ENCODE peak calls at places on chromosomes 2 and 18, in nine cellular contexts. One of them, this sample, is unnamed.

GRCh38 chr2:130917006-130917688 is 80.4 kb downstream of the ARHGEF4 start:
- DNase-seq in thoracic aorta: no peak
- DNase-seq in hepatocyte: no peak
- DNase-seq in HCT116: no peak
- DNase-seq in IMR-90: no peak
- DNase-seq in B cell: no peak
- DNase-seq in spleen: no peak
- DNase-seq in GM13977: no peak
- DNase-seq in foreskin fibroblast: no peak
- DNase-seq in this sample: no peak

GRCh38 chr2:23028106-23028505 is 356.9 kb upstream of the KLHL29 start:
- DNase-seq in thoracic aorta: no peak
- DNase-seq in hepatocyte: peak
- DNase-seq in HCT116: no peak
- DNase-seq in IMR-90: no peak
- DNase-seq in B cell: no peak
- DNase-seq in spleen: no peak
- DNase-seq in GM13977: no peak
- DNase-seq in foreskin fibroblast: no peak
- DNase-seq in this sample: no peak

GRCh38 chr2:201234167-201235139 is 25.9 kb upstream of the CASP8 start:
- DNase-seq in thoracic aorta: no peak
- DNase-seq in hepatocyte: no peak
- DNase-seq in HCT116: no peak
- DNase-seq in IMR-90: peak
- DNase-seq in B cell: no peak
- DNase-seq in spleen: no peak
- DNase-seq in GM13977: no peak
- DNase-seq in foreskin fibroblast: no peak
- DNase-seq in this sample: no peak

GRCh38 chr18:45774065-45774521 is 50.1 kb downstream of the SLC14A1 start:
- DNase-seq in thoracic aorta: no peak
- DNase-seq in hepatocyte: no peak
- DNase-seq in HCT116: no peak
- DNase-seq in IMR-90: peak
- DNase-seq in B cell: no peak
- DNase-seq in spleen: no peak
- DNase-seq in GM13977: no peak
- DNase-seq in foreskin fibroblast: peak
- DNase-seq in this sample: no peak

GRCh38 chr2:133652407-133652806 is 84.1 kb upstream of the NCKAP5 start:
- DNase-seq in thoracic aorta: no peak
- DNase-seq in hepatocyte: no peak
- DNase-seq in HCT116: no peak
- DNase-seq in IMR-90: peak
- DNase-seq in B cell: no peak
- DNase-seq in spleen: no peak
- DNase-seq in GM13977: no peak
- DNase-seq in foreskin fibroblast: peak
- DNase-seq in this sample: no peak

GRCh38 chr2:178870703-178871102 is 63.5 kb upstream of the TTN start:
- DNase-seq in thoracic aorta: no peak
- DNase-seq in hepatocyte: no peak
- DNase-seq in HCT116: no peak
- DNase-seq in IMR-90: peak
- DNase-seq in B cell: no peak
- DNase-seq in spleen: no peak
- DNase-seq in GM13977: no peak
- DNase-seq in foreskin fibroblast: peak
- DNase-seq in this sample: no peak

GRCh38 chr2:29014811-29015414 is 33.8 kb downstream of the TOGARAM2 start:
- DNase-seq in thoracic aorta: no peak
- DNase-seq in hepatocyte: no peak
- DNase-seq in HCT116: no peak
- DNase-seq in IMR-90: peak
- DNase-seq in B cell: peak
- DNase-seq in spleen: peak
- DNase-seq in GM13977: peak
- DNase-seq in foreskin fibroblast: peak
- DNase-seq in this sample: no peak

GRCh38 chr2:127051116-127051779 is 55.7 kb downstream of the BIN1 start:
- DNase-seq in thoracic aorta: no peak
- DNase-seq in hepatocyte: no peak
- DNase-seq in HCT116: no peak
- DNase-seq in IMR-90: no peak
- DNase-seq in B cell: no peak
- DNase-seq in spleen: peak
- DNase-seq in GM13977: peak
- DNase-seq in foreskin fibroblast: no peak
- DNase-seq in this sample: no peak

GRCh38 chr2:105235388-105236059 is 6.0 kb upstream of the GPR45 start:
- DNase-seq in thoracic aorta: no peak
- DNase-seq in hepatocyte: peak
- DNase-seq in HCT116: peak
- DNase-seq in IMR-90: peak
- DNase-seq in B cell: peak
- DNase-seq in spleen: peak
- DNase-seq in GM13977: peak
- DNase-seq in foreskin fibroblast: peak
- DNase-seq in this sample: no peak

GRCh38 chr2:79832540-79833234 is 319.8 kb downstream of the CTNNA2 start:
- DNase-seq in thoracic aorta: no peak
- DNase-seq in hepatocyte: no peak
- DNase-seq in HCT116: no peak
- DNase-seq in IMR-90: no peak
- DNase-seq in B cell: no peak
- DNase-seq in spleen: no peak
- DNase-seq in GM13977: no peak
- DNase-seq in foreskin fibroblast: no peak
- DNase-seq in this sample: no peak

GRCh38 chr2:168920504-168921157 is 19.5 kb downstream of the G6PC2 start:
- DNase-seq in thoracic aorta: no peak
- DNase-seq in hepatocyte: peak
- DNase-seq in HCT116: peak
- DNase-seq in IMR-90: peak
- DNase-seq in B cell: peak
- DNase-seq in spleen: no peak
- DNase-seq in GM13977: peak
- DNase-seq in foreskin fibroblast: peak
- DNase-seq in this sample: no peak

GRCh38 chr2:181157326-181157725 is 176.9 kb downstream of the UBE2E3 start:
- DNase-seq in thoracic aorta: no peak
- DNase-seq in hepatocyte: no peak
- DNase-seq in HCT116: no peak
- DNase-seq in IMR-90: peak
- DNase-seq in B cell: no peak
- DNase-seq in spleen: no peak
- DNase-seq in GM13977: no peak
- DNase-seq in foreskin fibroblast: peak
- DNase-seq in this sample: no peak

GRCh38 chr2:229713371-229714079 is 830 bp downstream of the DNER start:
- DNase-seq in thoracic aorta: no peak
- DNase-seq in hepatocyte: peak
- DNase-seq in HCT116: no peak
- DNase-seq in IMR-90: no peak
- DNase-seq in B cell: peak
- DNase-seq in spleen: no peak
- DNase-seq in GM13977: peak
- DNase-seq in foreskin fibroblast: peak
- DNase-seq in this sample: no peak
- TF ChIP-seq CTCF in thoracic aorta: no peak
- TF ChIP-seq CTCF in hepatocyte: no peak
- TF ChIP-seq CTCF in HCT116: no peak
- TF ChIP-seq CTCF in IMR-90: no peak
- TF ChIP-seq CTCF in B cell: no peak
- TF ChIP-seq CTCF in spleen: no peak
- TF ChIP-seq CTCF in GM13977: no peak
- TF ChIP-seq CTCF in foreskin fibroblast: no peak
- TF ChIP-seq CTCF in this sample: no peak

DNA sequence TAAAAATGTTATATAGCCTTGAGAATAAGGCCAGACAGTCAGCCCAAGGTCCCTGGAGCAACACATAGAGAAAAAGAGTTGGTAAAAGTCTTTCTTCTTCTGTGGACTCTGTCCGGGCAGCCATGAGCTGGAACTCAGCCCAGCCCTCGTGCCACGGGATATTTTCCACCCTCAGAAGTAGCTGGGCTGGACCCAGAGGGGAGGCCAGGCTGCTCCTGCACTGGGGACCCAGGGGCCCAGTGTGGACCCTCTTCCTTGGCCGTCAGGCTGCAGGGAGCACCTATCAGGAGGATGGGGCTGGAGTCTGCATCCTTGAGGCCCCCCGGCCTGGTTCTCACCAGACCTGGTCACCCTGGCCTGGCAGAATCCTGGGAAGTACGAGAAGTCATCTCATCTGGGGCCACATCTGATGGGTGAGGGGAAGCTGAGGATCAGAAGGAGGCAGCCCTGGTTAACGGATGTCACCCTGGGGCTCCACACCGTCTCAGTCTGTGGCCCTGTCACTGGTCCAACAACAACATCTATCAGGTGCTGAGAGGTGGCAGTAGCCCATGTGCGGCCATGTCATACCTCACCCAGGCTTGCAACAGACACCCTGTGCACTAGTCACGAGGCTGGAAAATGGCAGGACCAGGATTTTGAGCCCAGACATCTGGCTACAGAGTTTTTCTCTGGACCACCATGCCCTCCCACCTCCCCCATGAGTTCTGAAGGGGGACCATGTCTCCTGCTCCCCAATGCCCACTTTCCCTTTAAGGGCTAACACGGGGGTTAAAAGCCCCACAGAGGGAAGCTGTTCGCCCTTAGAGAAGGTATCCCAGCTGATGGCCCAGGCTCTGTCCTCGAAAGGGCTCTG is 33.0 kb downstream of the SDC1 start:
- DNase-seq in thoracic aorta: no peak
- DNase-seq in hepatocyte: no peak
- DNase-seq in HCT116: no peak
- DNase-seq in IMR-90: no peak
- DNase-seq in B cell: no peak
- DNase-seq in spleen: no peak
- DNase-seq in GM13977: no peak
- DNase-seq in foreskin fibroblast: no peak
- DNase-seq in this sample: no peak
- TF ChIP-seq CTCF in thoracic aorta: no peak
- TF ChIP-seq CTCF in hepatocyte: no peak
- TF ChIP-seq CTCF in HCT116: no peak
- TF ChIP-seq CTCF in IMR-90: no peak
- TF ChIP-seq CTCF in B cell: no peak
- TF ChIP-seq CTCF in spleen: no peak
- TF ChIP-seq CTCF in GM13977: no peak
- TF ChIP-seq CTCF in foreskin fibroblast: no peak
- TF ChIP-seq CTCF in this sample: no peak

DNA sequence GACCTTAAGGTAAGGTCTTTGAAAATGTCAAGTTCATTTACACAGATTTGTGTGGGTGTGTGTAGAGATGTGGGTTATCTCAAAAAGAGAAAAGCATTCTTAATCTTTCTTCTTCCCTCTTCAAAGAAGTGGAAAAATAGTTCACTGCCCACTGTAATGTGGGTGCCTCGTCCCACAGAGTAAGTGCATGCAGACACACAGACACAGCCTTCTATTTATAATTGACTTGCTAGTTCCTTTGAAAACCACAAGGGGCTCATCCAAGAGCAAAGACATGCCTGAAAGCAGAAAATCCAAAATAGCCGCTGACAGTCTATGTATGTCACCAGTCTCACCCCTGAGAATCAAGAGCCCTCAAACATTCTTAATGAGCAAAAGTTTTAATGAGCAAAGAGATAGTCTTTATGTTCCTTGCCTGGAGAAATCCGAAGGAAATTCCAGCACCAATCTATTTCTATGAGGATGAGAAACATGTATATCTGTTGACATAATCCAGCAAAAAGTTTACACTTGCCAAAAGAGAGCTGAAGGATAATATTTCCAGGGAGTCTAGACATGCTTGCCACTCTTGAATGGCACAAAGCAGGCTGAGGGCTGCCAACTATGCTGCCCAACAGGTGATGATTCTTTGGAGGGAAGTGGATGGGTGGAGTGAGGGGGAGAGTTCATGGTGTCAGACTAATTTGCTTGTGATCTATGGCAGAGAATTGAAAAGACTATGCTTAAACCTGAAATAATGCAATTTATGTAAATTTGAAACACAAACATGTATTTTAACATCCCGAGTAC is 93.9 kb downstream of the ACVR1 start:
- DNase-seq in thoracic aorta: no peak
- DNase-seq in hepatocyte: no peak
- DNase-seq in HCT116: no peak
- DNase-seq in IMR-90: peak
- DNase-seq in B cell: no peak
- DNase-seq in spleen: no peak
- DNase-seq in GM13977: no peak
- DNase-seq in foreskin fibroblast: no peak
- DNase-seq in this sample: no peak
- TF ChIP-seq CTCF in thoracic aorta: peak
- TF ChIP-seq CTCF in hepatocyte: peak
- TF ChIP-seq CTCF in HCT116: no peak
- TF ChIP-seq CTCF in IMR-90: peak
- TF ChIP-seq CTCF in B cell: no peak
- TF ChIP-seq CTCF in spleen: no peak
- TF ChIP-seq CTCF in GM13977: no peak
- TF ChIP-seq CTCF in foreskin fibroblast: peak
- TF ChIP-seq CTCF in this sample: no peak

DNA sequence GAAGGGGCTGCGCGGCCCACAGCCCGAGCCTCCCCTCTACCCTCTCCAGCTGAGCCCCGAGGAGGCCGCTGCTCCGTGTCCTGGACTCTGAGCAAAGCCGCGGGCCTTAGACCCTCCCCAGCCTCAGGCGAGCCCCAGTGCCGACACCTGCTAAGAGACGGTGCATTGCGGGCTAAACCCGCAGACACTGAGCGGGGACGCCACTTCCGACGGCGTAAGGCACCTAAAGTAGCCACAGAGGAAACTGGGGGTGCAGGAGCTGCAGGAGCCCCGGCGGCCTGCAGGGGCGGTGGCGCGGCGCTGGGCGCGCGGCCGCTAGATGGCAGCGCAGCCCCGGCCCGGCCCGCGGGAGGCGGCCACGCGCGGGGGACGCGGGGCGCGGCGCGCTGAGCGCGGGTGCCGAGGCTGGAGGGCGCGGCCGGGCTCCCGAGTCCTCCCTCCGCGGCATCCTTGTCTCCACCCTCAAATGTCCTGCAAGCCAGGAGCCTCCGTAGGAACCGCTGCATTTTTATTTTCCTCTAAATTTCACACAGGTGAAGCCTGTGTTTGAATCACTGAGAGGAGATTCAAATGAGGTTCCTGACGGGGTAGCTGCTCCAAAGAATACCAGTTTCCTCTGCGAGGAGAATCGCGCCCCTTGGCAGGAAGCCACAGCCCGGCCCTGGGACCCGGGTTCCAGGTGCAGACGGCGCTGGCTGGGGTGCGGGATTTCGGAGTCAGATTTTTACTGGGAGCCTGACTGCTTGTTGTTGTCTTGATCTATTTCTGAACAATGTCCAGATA is 650.5 kb downstream of the GALR1 start:
- DNase-seq in thoracic aorta: no peak
- DNase-seq in hepatocyte: peak
- DNase-seq in HCT116: no peak
- DNase-seq in IMR-90: no peak
- DNase-seq in B cell: peak
- DNase-seq in spleen: peak
- DNase-seq in GM13977: peak
- DNase-seq in foreskin fibroblast: peak
- DNase-seq in this sample: no peak
- TF ChIP-seq CTCF in thoracic aorta: peak
- TF ChIP-seq CTCF in hepatocyte: peak
- TF ChIP-seq CTCF in HCT116: no peak
- TF ChIP-seq CTCF in IMR-90: peak
- TF ChIP-seq CTCF in B cell: peak
- TF ChIP-seq CTCF in spleen: peak
- TF ChIP-seq CTCF in GM13977: peak
- TF ChIP-seq CTCF in foreskin fibroblast: peak
- TF ChIP-seq CTCF in this sample: peak

This sample was measured in D721Med.